ENCODE peak calls at places on chromosomes 2 and 18, in seven cellular contexts. Z is Kasumi-1, T is mucosa of gallbladder, G is body of pancreas, S is mesenchymal stem cell, C is Calu3, V is substantia nigra. U is an unnamed sample.

GRCh38 chr2:15971351-15971750 is 31.0 kb downstream of the MYCN start:
- DNase-seq in Z (no peak), T (no peak), G (no peak), S (no peak), C (no peak), V (no peak), U (no peak)

GRCh38 chr2:62845256-62845655 is 139.7 kb downstream of the EHBP1 start:
- DNase-seq in Z (no peak), T (no peak), G (no peak), S (no peak), C (no peak), V (no peak), U (no peak)

GRCh38 chr2:223465793-223466192 is 136.4 kb downstream of the SCG2 start:
- DNase-seq in Z (peak), T (peak), G (peak), S (peak), C (peak), V (peak), U (peak)

GRCh38 chr2:102801858-102802699 is 40.2 kb downstream of the TMEM182 start:
- DNase-seq in Z (no peak), T (no peak), G (no peak), S (no peak), C (no peak), V (no peak), U (no peak)

GRCh38 chr2:34627003-34627402 is 1027.9 kb upstream of the FAM98A start:
- DNase-seq in Z (no peak), T (peak), G (peak), S (no peak), C (peak), V (no peak), U (no peak)

GRCh38 chr18:80249217-80250093 is 2.1 kb upstream of the PARD6G start:
- DNase-seq in Z (peak), T (no peak), G (no peak), S (no peak), C (no peak), V (no peak), U (no peak)

GRCh38 chr2:172389685-172390339 is 37.6 kb upstream of the ITGA6 start:
- DNase-seq in Z (no peak), T (no peak), G (no peak), S (no peak), C (no peak), V (no peak), U (no peak)

GRCh38 chr2:98469862-98470544 is 25.3 kb downstream of the INPP4A start:
- DNase-seq in Z (no peak), T (no peak), G (no peak), S (no peak), C (no peak), V (no peak), U (no peak)

GRCh38 chr2:237686659-237687136 is 59.3 kb downstream of the LRRFIP1 start:
- DNase-seq in Z (no peak), T (no peak), G (no peak), S (peak), C (no peak), V (no peak), U (no peak)

GRCh38 chr2:28635251-28635650 is 116.4 kb upstream of the PPP1CB start:
- DNase-seq in Z (no peak), T (peak), G (peak), S (no peak), C (no peak), V (no peak), U (no peak)

GRCh38 chr18:34871435-34871834 is 161.3 kb downstream of the DTNA start:
- DNase-seq in Z (no peak), T (no peak), G (no peak), S (peak), C (no peak), V (no peak), U (no peak)

GRCh38 chr2:25885933-25886332 is 7.6 kb upstream of the ASXL2 start:
- DNase-seq in Z (no peak), T (no peak), G (no peak), S (peak), C (peak), V (no peak), U (peak)

GRCh38 chr18:58427321-58427720 is 201.6 kb downstream of the ALPK2 start:
- DNase-seq in Z (no peak), T (no peak), G (no peak), S (no peak), C (no peak), V (no peak), U (no peak)

GRCh38 chr2:222318712-222319575 is 20.1 kb upstream of the PAX3 start:
- DNase-seq in Z (no peak), T (no peak), G (no peak), S (peak), C (peak), V (no peak), U (no peak)

GRCh38 chr2:234580686-234581085 is 83.8 kb upstream of the ARL4C start:
- DNase-seq in Z (no peak), T (no peak), G (no peak), S (no peak), C (no peak), V (no peak), U (no peak)

GRCh38 chr2:28393115-28393836 is 618 bp downstream of the FOSL2 start:
- DNase-seq in Z (no peak), T (peak), G (peak), S (peak), C (peak), V (no peak), U (no peak)

GRCh38 chr18:41326311-41326710 is 628.7 kb upstream of the PIK3C3 start:
- DNase-seq in Z (no peak), T (no peak), G (no peak), S (peak), C (no peak), V (no peak), U (peak)

GRCh38 chr2:240157147-240157470 is 16.7 kb upstream of the OTOS start:
- DNase-seq in Z (no peak), T (no peak), G (no peak), S (no peak), C (no peak), V (no peak), U (no peak)

GRCh38 chr18:74489631-74490030 is 6.5 kb upstream of the CNDP2 start:
- DNase-seq in Z (no peak), T (no peak), G (no peak), S (peak), C (no peak), V (no peak), U (peak)

GRCh38 chr18:77146249-77147080 is 13.9 kb upstream of the MBP start:
- DNase-seq in Z (no peak), T (no peak), G (no peak), S (no peak), C (no peak), V (no peak), U (no peak)

GRCh38 chr18:9066817-9067306 is 35.6 kb upstream of the NDUFV2 start:
- DNase-seq in Z (no peak), T (no peak), G (no peak), S (no peak), C (no peak), V (no peak), U (no peak)

GRCh38 chr18:77191241-77191751 is 58.4 kb upstream of the GALR1 start:
- DNase-seq in Z (no peak), T (no peak), G (no peak), S (peak), C (no peak), V (no peak), U (peak)

GRCh38 chr2:160293401-160293911 is 93.4 kb upstream of the ITGB6 start:
- DNase-seq in Z (no peak), T (no peak), G (no peak), S (peak), C (no peak), V (no peak), U (peak)

GRCh38 chr2:85183078-85183477 is 49.9 kb downstream of the TCF7L1 start:
- DNase-seq in Z (no peak), T (no peak), G (no peak), S (no peak), C (no peak), V (no peak), U (no peak)

GRCh38 chr2:192307530-192307929 is 112.8 kb upstream of the TMEFF2 start:
- DNase-seq in Z (no peak), T (no peak), G (no peak), S (no peak), C (no peak), V (no peak), U (peak)

GRCh38 chr2:237500681-237501424 is 13.8 kb downstream of the MLPH start:
- DNase-seq in Z (peak), T (no peak), G (no peak), S (peak), C (no peak), V (no peak), U (peak)

GRCh38 chr2:36700311-36700710 is 3.8 kb downstream of the VIT start:
- DNase-seq in Z (no peak), T (no peak), G (no peak), S (no peak), C (no peak), V (no peak), U (no peak)

GRCh38 chr2:96923810-96924774 is 54.2 kb upstream of the SEMA4C start:
- DNase-seq in Z (no peak), T (no peak), G (no peak), S (no peak), C (no peak), V (no peak), U (no peak)

GRCh38 chr18:48963555-48964480 is 13.1 kb upstream of the SMAD7 start:
- DNase-seq in Z (no peak), T (no peak), G (no peak), S (no peak), C (no peak), V (no peak), U (no peak)

GRCh38 chr18:3008546-3008945 is 4.4 kb downstream of the LPIN2 start:
- DNase-seq in Z (no peak), T (no peak), G (no peak), S (peak), C (no peak), V (no peak), U (no peak)

U was measured in skeletal muscle cell.